ENCODE peak calls at places on chromosomes 3 and 15, in four cellular contexts. W is spleen, Z is uterus, K is BJ. L is an unnamed sample.

GRCh38 chr15:60323322-60323721 is 74.5 kb downstream of the ANXA2 start:
- DNase-seq in Z (no peak), W (no peak), K (no peak), L (no peak)

GRCh38 chr3:50126287-50127211 is 28.6 kb upstream of the SEMA3F start:
- DNase-seq in W (peak), K (peak), Z (no peak), L (peak)

GRCh38 chr15:88998980-88999713 is 86.0 kb upstream of the MFGE8 start:
- DNase-seq in K (no peak), W (no peak), Z (no peak), L (peak)

GRCh38 chr3:10010546-10011465 is 15.4 kb upstream of the FANCD2 start:
- DNase-seq in K (no peak), W (peak), Z (peak), L (peak)

GRCh38 chr3:177284383-177284881 is 87.2 kb upstream of the TBL1XR1 start:
- DNase-seq in K (no peak), W (no peak), Z (peak), L (no peak)

GRCh38 chr3:138072816-138073215 is 42.6 kb downstream of the DZIP1L start:
- DNase-seq in K (no peak), Z (no peak), W (no peak), L (no peak)

GRCh38 chr3:79012530-79012913 is 755.3 kb downstream of the ROBO1 start:
- DNase-seq in Z (no peak), W (no peak), K (no peak), L (no peak)

GRCh38 chr15:34325368-34325767 is 12.2 kb downstream of the SLC12A6 start:
- DNase-seq in K (no peak), Z (no peak), W (no peak), L (no peak)

GRCh38 chr3:186281172-186281571 is 80.9 kb downstream of the DGKG start:
- DNase-seq in Z (no peak), K (no peak), W (no peak), L (no peak)

GRCh38 chr3:152474585-152474984 is 205.9 kb downstream of the MBNL1 start:
- DNase-seq in W (no peak), K (peak), Z (peak), L (no peak)

GRCh38 chr3:25872200-25872877 is 82.4 kb downstream of the OXSM start:
- DNase-seq in Z (no peak), K (no peak), W (no peak), L (no peak)

GRCh38 chr15:79994651-79995050 is 23.7 kb upstream of the BCL2A1 start:
- DNase-seq in W (no peak), K (no peak), Z (no peak), L (no peak)

GRCh38 chr3:157104521-157104920 is 55.4 kb downstream of the CCNL1 start:
- DNase-seq in K (peak), Z (peak), W (no peak), L (no peak)

GRCh38 chr15:78101423-78102105 is 9.2 kb downstream of the SH2D7 start:
- DNase-seq in Z (no peak), W (peak), K (no peak), L (peak)

GRCh38 chr3:178202199-178202598 is 334.0 kb upstream of the KCNMB2 start:
- DNase-seq in W (no peak), K (no peak), Z (no peak), L (no peak)

GRCh38 chr15:77533986-77534385 is 98.7 kb downstream of the LINGO1 start:
- DNase-seq in K (no peak), W (peak), Z (no peak), L (peak)

GRCh38 chr3:154818676-154819255 is 261.4 kb upstream of the MME start:
- DNase-seq in K (peak), W (no peak), Z (no peak), L (no peak)

GRCh38 chr3:154690413-154690812 is 260.4 kb upstream of the GPR149 start:
- DNase-seq in W (no peak), Z (no peak), K (no peak), L (no peak)

GRCh38 chr15:64447536-64448315 is 12.7 kb upstream of the ZNF609 start:
- DNase-seq in W (no peak), K (no peak), Z (no peak), L (no peak)

GRCh38 chr3:112096176-112096575 is 10.0 kb downstream of the C3orf52 start:
- DNase-seq in Z (no peak), K (no peak), W (no peak), L (no peak)

GRCh38 chr15:93983501-93983900 is 247.9 kb upstream of the MCTP2 start:
- DNase-seq in W (no peak), Z (no peak), K (no peak), L (no peak)

GRCh38 chr3:112973325-112974177 is 1.4 kb downstream of the CD200R1 start:
- DNase-seq in W (no peak), K (no peak), Z (no peak), L (no peak)

GRCh38 chr3:172087827-172088580 is 48.6 kb downstream of the FNDC3B start:
- DNase-seq in Z (no peak), W (no peak), K (no peak), L (no peak)

GRCh38 chr3:157493627-157494550 is 9.3 kb downstream of the VEPH1 start:
- DNase-seq in K (peak), W (no peak), Z (no peak), L (no peak)

GRCh38 chr15:90957791-90958190 is 3.1 kb downstream of the RCCD1 start:
- DNase-seq in K (no peak), Z (no peak), W (no peak), L (peak)

GRCh38 chr15:93748710-93749109 is 482.7 kb upstream of the MCTP2 start:
- DNase-seq in W (no peak), K (no peak), Z (no peak), L (no peak)

GRCh38 chr3:69770976-69771634 is 31.8 kb downstream of the MITF start:
- DNase-seq in W (no peak), Z (no peak), K (no peak), L (no peak)

GRCh38 chr3:183701744-183702143 is 4.1 kb downstream of the YEATS2 start:
- DNase-seq in Z (no peak), K (no peak), W (no peak), L (no peak)

GRCh38 chr3:22835041-22835440 is 368.1 kb upstream of the UBE2E2 start:
- DNase-seq in K (no peak), W (no peak), Z (no peak), L (no peak)

GRCh38 chr3:264394-265156 is 68.0 kb downstream of the CHL1 start:
- DNase-seq in Z (no peak), K (no peak), W (no peak), L (no peak)

GRCh38 chr3:176568189-176568588 is 629.1 kb downstream of the TBL1XR1 start:
- DNase-seq in Z (no peak), K (no peak), W (no peak), L (no peak)

GRCh38 chr15:97316362-97316761 is 644.1 kb upstream of the ARRDC4 start:
- DNase-seq in Z (no peak), W (no peak), K (no peak), L (no peak)

GRCh38 chr15:32656091-32656860 is 14.8 kb downstream of the SCG5 start:
- DNase-seq in W (no peak), K (no peak), Z (no peak), L (no peak)

DNA sequence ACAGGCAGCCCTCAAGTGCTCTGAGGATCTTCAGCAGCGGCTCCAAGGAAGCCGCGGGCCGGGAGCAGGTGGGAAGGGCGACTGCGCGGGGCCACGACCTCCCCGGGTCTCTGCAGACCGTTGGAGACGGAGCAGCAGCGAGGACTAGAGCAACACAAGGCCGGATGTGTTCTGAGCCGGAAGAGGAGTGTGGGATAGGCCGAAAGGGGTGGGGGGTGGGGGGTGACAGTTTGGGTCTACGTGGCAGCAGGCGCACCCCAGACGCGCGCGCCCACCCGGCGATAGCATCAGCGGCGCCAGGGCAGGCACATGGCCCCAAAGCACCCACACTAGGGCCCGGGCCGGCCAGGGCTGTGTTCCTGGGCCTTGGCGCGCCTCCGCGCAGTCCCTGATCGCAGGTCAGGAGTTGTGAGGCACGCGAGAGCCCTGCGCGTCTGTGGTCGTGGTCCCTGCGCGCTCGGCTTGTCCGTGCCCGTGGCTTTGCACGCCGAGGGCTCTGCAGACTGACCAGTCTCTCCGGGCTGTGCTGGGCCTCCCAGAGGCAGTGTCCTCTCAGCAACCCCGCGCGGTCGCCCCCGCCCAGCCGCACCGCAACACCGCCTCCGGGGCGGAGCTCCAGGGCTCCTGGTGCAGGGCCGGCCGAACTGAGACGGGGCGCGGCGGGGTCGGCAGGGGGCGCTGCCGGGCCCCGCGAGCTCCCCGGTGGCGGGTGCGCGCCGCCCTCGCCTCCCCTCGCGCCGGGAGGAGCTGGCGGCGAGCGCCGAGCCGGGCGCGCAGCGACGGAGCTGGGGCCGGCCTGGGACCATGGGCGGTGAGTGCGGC is at the start of gene PXYLP1:
- DNase-seq in W (peak), K (peak), Z (peak), L (peak)
- TF ChIP-seq CTCF in W (peak), K (peak), Z (peak), L (peak)

DNA sequence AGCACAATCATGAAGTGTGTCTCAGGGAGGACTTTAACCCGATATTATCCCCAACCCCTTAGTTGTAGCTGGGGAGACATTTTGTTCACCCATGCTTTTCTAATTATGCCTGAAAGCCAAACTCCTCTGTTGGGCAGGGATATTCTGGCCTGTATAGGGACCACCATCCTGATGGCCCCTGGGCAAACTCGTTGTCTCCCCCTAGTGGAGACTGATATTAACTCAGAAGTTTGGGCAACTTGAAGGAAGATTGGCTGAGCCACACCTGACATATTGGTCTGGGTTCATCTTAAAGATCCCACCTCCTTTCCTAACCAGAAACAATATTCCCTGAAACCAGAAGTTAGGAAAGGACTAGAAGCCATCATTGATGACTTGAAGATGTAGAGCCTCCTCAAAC is 42.3 kb downstream of the TM4SF18 start:
- DNase-seq in W (no peak), K (no peak), Z (no peak), L (no peak)
- TF ChIP-seq CTCF in W (peak), K (peak), Z (no peak), L (peak)

GRCh38 chr3:134312072-134312872 is 61.6 kb upstream of the RYK start:
- DNase-seq in Z (no peak), K (no peak), W (no peak), L (no peak)
- TF ChIP-seq CTCF in Z (no peak), K (peak), W (no peak), L (no peak)

DNA sequence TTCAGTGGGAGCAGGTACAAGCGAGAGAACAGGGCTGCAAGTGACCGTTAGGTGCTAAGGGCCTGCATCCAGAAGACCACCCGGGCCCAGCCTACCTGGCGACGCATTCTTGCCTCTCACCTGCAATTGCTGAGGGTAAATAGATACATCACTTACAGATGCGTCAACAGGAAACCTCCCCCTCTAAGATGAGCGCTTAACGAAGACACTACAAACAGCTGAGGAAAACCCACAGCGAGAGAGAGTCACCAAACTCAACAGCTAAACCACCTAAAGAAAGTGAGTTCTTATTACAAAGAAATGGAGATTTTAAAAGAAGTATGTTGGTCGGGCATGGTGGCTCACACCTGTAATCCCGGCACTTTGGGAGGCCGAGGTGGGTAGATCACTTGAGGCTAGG is 157.9 kb downstream of the CHSY1 start:
- DNase-seq in K (no peak), W (no peak), Z (no peak), L (no peak)
- TF ChIP-seq CTCF in K (no peak), W (no peak), Z (no peak), L (no peak)

DNA sequence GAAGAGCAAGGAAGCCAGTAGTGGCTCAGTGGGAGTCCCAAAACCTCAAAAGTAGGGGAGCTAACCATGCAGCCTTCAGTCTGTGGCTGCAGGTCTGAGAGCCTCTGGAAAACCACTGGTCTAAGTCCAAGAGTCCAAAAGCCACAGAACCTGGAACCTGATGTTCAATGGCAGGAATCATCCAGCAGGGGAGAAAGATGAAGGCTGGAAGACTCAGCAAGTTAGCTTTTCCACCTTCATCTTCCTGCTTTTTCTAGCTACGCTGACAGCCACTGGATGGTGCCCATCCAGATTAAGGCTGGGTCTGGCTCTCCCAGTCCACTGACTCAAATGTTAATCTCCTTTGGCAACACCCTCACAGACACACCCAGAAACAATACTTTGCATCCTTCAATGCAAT is 626.3 kb downstream of the NAALADL2 start:
- DNase-seq in Z (no peak), K (no peak), W (no peak), L (no peak)
- TF ChIP-seq CTCF in Z (no peak), K (no peak), W (no peak), L (no peak)

L was measured in chondrocyte.